ENCODE peak calls at places on chromosome 22, in four cellular contexts. One of them, this sample, is unnamed.

GRCh38 chr22:40216041-40216756 is 38.5 kb downstream of the TNRC6B start:
- DNase-seq in GM23338: no peak
- DNase-seq in lung: no peak
- DNase-seq in kidney: no peak
- DNase-seq in this sample: no peak

GRCh38 chr22:26409705-26410376 is 19.2 kb upstream of the ASPHD2 start:
- DNase-seq in kidney: no peak
- DNase-seq in GM23338: no peak
- DNase-seq in lung: no peak
- DNase-seq in this sample: no peak

GRCh38 chr22:28005513-28005912 is 86.5 kb upstream of the PITPNB start:
- DNase-seq in kidney: no peak
- DNase-seq in GM23338: no peak
- DNase-seq in lung: no peak
- DNase-seq in this sample: no peak

GRCh38 chr22:27057717-27058116 is 400.3 kb downstream of the MIAT start:
- DNase-seq in GM23338: no peak
- DNase-seq in kidney: no peak
- DNase-seq in lung: no peak
- DNase-seq in this sample: no peak

GRCh38 chr22:23175817-23176644 is 4.3 kb upstream of the BCR start:
- DNase-seq in lung: no peak
- DNase-seq in kidney: no peak
- DNase-seq in GM23338: no peak
- DNase-seq in this sample: no peak

GRCh38 chr22:37229012-37229804 is 14.9 kb downstream of the RAC2 start:
- DNase-seq in GM23338: no peak
- DNase-seq in kidney: no peak
- DNase-seq in lung: no peak
- DNase-seq in this sample: peak; percentile 90

GRCh38 chr22:41302016-41302767 is 867 bp downstream of the ZC3H7B start:
- DNase-seq in lung: no peak
- DNase-seq in kidney: no peak
- DNase-seq in GM23338: peak; percentile 64
- DNase-seq in this sample: no peak

GRCh38 chr22:43308451-43309235 is 34.5 kb downstream of the SCUBE1 start:
- DNase-seq in GM23338: peak; percentile 34
- DNase-seq in kidney: no peak
- DNase-seq in lung: no peak
- DNase-seq in this sample: no peak

GRCh38 chr22:37484115-37485005 is 1.8 kb downstream of the MFNG start:
- DNase-seq in lung: peak; percentile 72
- DNase-seq in kidney: peak; percentile 93
- DNase-seq in GM23338: no peak
- DNase-seq in this sample: no peak

GRCh38 chr22:22216450-22216959 is 28.1 kb upstream of the VPREB1 start:
- DNase-seq in kidney: no peak
- DNase-seq in lung: no peak
- DNase-seq in GM23338: no peak
- DNase-seq in this sample: no peak

GRCh38 chr22:26648011-26648497 is 9.3 kb upstream of the MIAT start:
- DNase-seq in GM23338: peak; percentile 89
- DNase-seq in lung: no peak
- DNase-seq in kidney: no peak
- DNase-seq in this sample: no peak

GRCh38 chr22:43974028-43974545 is 18.8 kb downstream of the SAMM50 start:
- DNase-seq in GM23338: no peak
- DNase-seq in lung: no peak
- DNase-seq in kidney: no peak
- DNase-seq in this sample: no peak

GRCh38 chr22:27537481-27537891 is 264.1 kb downstream of the MN1 start:
- DNase-seq in GM23338: no peak
- DNase-seq in kidney: peak; percentile 74
- DNase-seq in lung: no peak
- DNase-seq in this sample: no peak

GRCh38 chr22:25754527-25755202 is 12.7 kb downstream of the MYO18B start:
- DNase-seq in GM23338: no peak
- DNase-seq in lung: no peak
- DNase-seq in kidney: no peak
- DNase-seq in this sample: peak; percentile 11

GRCh38 chr22:22061085-22062077 is 78.8 kb upstream of the TOP3B start:
- DNase-seq in GM23338: no peak
- DNase-seq in kidney: no peak
- DNase-seq in lung: no peak
- DNase-seq in this sample: peak; percentile 69

GRCh38 chr22:21697866-21698265 is 32.1 kb downstream of the PPIL2 start:
- DNase-seq in kidney: no peak
- DNase-seq in GM23338: no peak
- DNase-seq in lung: no peak
- DNase-seq in this sample: no peak

GRCh38 chr22:25402501-25403283 is 161.8 kb upstream of the GRK3 start:
- DNase-seq in lung: no peak
- DNase-seq in kidney: peak; percentile 64
- DNase-seq in GM23338: no peak
- DNase-seq in this sample: peak; percentile 50

GRCh38 chr22:28608546-28608945 is 71.1 kb downstream of the TTC28 start:
- DNase-seq in lung: no peak
- DNase-seq in kidney: no peak
- DNase-seq in GM23338: peak; percentile 59
- DNase-seq in this sample: no peak

GRCh38 chr22:40694409-40694808 is 15.1 kb downstream of the MCHR1 start:
- DNase-seq in lung: no peak
- DNase-seq in GM23338: no peak
- DNase-seq in kidney: no peak
- DNase-seq in this sample: no peak

GRCh38 chr22:50672471-50673230 is at the start of gene SHANK3:
- DNase-seq in kidney: peak; percentile 86
- DNase-seq in lung: peak; percentile 64
- DNase-seq in GM23338: peak; percentile 42
- DNase-seq in this sample: no peak

GRCh38 chr22:25806579-25806978 is 64.6 kb downstream of the MYO18B start:
- DNase-seq in lung: no peak
- DNase-seq in GM23338: no peak
- DNase-seq in kidney: no peak
- DNase-seq in this sample: no peak

GRCh38 chr22:26656896-26657851 is at the start of gene MIAT:
- DNase-seq in GM23338: peak; percentile 90
- DNase-seq in lung: no peak
- DNase-seq in kidney: no peak
- DNase-seq in this sample: no peak

GRCh38 chr22:27576413-27576812 is 225.1 kb downstream of the MN1 start:
- DNase-seq in lung: no peak
- DNase-seq in GM23338: no peak
- DNase-seq in kidney: no peak
- DNase-seq in this sample: peak; percentile 9

GRCh38 chr22:50446708-50447575 is 27.9 kb downstream of the SBF1 start:
- DNase-seq in GM23338: no peak
- DNase-seq in kidney: peak; percentile 73
- DNase-seq in lung: no peak
- DNase-seq in this sample: no peak

GRCh38 chr22:21694394-21694793 is 28.6 kb downstream of the PPIL2 start:
- DNase-seq in lung: no peak
- DNase-seq in kidney: no peak
- DNase-seq in GM23338: no peak
- DNase-seq in this sample: no peak

GRCh38 chr22:26927841-26928240 is 270.5 kb downstream of the MIAT start:
- DNase-seq in GM23338: no peak
- DNase-seq in kidney: no peak
- DNase-seq in lung: no peak
- DNase-seq in this sample: no peak

GRCh38 chr22:17705565-17706450 is 67.3 kb downstream of the BCL2L13 start:
- DNase-seq in kidney: no peak
- DNase-seq in GM23338: no peak
- DNase-seq in lung: no peak
- DNase-seq in this sample: no peak

GRCh38 chr22:44894782-44895181 is 115.0 kb downstream of the PHF21B start:
- DNase-seq in lung: no peak
- DNase-seq in kidney: peak; percentile 27
- DNase-seq in GM23338: no peak
- DNase-seq in this sample: no peak

GRCh38 chr22:25139062-25139461 is 60.6 kb upstream of the CRYBB3 start:
- DNase-seq in GM23338: no peak
- DNase-seq in lung: no peak
- DNase-seq in kidney: no peak
- DNase-seq in this sample: no peak

GRCh38 chr22:21802056-21802455 is 65.4 kb downstream of the MAPK1 start:
- DNase-seq in lung: no peak
- DNase-seq in kidney: no peak
- DNase-seq in GM23338: no peak
- DNase-seq in this sample: no peak

GRCh38 chr22:40628354-40629042 is 8.0 kb downstream of the MRTFA start:
- DNase-seq in lung: no peak
- DNase-seq in GM23338: no peak
- DNase-seq in kidney: no peak
- DNase-seq in this sample: peak; percentile 68

GRCh38 chr22:36966851-36967535 is 52.3 kb downstream of the TST start:
- DNase-seq in lung: no peak
- DNase-seq in kidney: no peak
- DNase-seq in GM23338: no peak
- DNase-seq in this sample: peak; percentile 86

GRCh38 chr22:24006207-24006913 is 1.1 kb upstream of the GSTT4 start:
- DNase-seq in GM23338: no peak
- DNase-seq in lung: no peak
- DNase-seq in kidney: no peak
- DNase-seq in this sample: no peak

GRCh38 chr22:37161442-37161841 is 11.7 kb upstream of the IL2RB start:
- DNase-seq in kidney: peak; percentile 26
- DNase-seq in GM23338: peak; percentile 38
- DNase-seq in lung: no peak
- DNase-seq in this sample: no peak

GRCh38 chr22:41364955-41365354 is 16.8 kb upstream of the TEF start:
- DNase-seq in kidney: no peak
- DNase-seq in GM23338: no peak
- DNase-seq in lung: no peak
- DNase-seq in this sample: no peak

GRCh38 chr22:42635531-42635930 is 4.9 kb downstream of the ATP5MGL start:
- DNase-seq in kidney: no peak
- DNase-seq in GM23338: no peak
- DNase-seq in lung: peak; percentile 48
- DNase-seq in this sample: peak; percentile 94

GRCh38 chr22:50439314-50440250 is 35.3 kb downstream of the SBF1 start:
- DNase-seq in lung: no peak
- DNase-seq in kidney: peak; percentile 69
- DNase-seq in GM23338: no peak
- DNase-seq in this sample: no peak

GRCh38 chr22:28604961-28605360 is 74.7 kb downstream of the TTC28 start:
- DNase-seq in kidney: no peak
- DNase-seq in lung: no peak
- DNase-seq in GM23338: peak; percentile 43
- DNase-seq in this sample: no peak

GRCh38 chr22:47040486-47041145 is 278.2 kb downstream of the TBC1D22A start:
- DNase-seq in GM23338: no peak
- DNase-seq in lung: no peak
- DNase-seq in kidney: peak; percentile 57
- DNase-seq in this sample: no peak

GRCh38 chr22:35711336-35711735 is 6.3 kb upstream of the APOL5 start:
- DNase-seq in kidney: no peak
- DNase-seq in lung: no peak
- DNase-seq in GM23338: no peak
- DNase-seq in this sample: no peak
- TF ChIP-seq CTCF in kidney: no peak
- TF ChIP-seq CTCF in lung: no peak
- TF ChIP-seq CTCF in GM23338: no peak
- TF ChIP-seq CTCF in this sample: no peak

GRCh38 chr22:31628969-31629723 is 32.9 kb downstream of the PISD start:
- DNase-seq in kidney: no peak
- DNase-seq in GM23338: no peak
- DNase-seq in lung: no peak
- DNase-seq in this sample: no peak
- TF ChIP-seq CTCF in kidney: no peak
- TF ChIP-seq CTCF in GM23338: peak; percentile 47
- TF ChIP-seq CTCF in lung: no peak
- TF ChIP-seq CTCF in this sample: no peak

GRCh38 chr22:46001046-46001425 is 24.1 kb upstream of the WNT7B start:
- DNase-seq in GM23338: no peak
- DNase-seq in lung: no peak
- DNase-seq in kidney: peak; percentile 59
- DNase-seq in this sample: no peak
- TF ChIP-seq CTCF in GM23338: peak; percentile 3
- TF ChIP-seq CTCF in lung: no peak
- TF ChIP-seq CTCF in kidney: no peak
- TF ChIP-seq CTCF in this sample: no peak

GRCh38 chr22:30425616-30426394 is at the start of gene MTFP1:
- DNase-seq in GM23338: peak; percentile 95
- DNase-seq in kidney: peak; percentile 89
- DNase-seq in lung: peak; percentile 64
- DNase-seq in this sample: peak; percentile 69
- TF ChIP-seq CTCF in GM23338: no peak
- TF ChIP-seq CTCF in kidney: no peak
- TF ChIP-seq CTCF in lung: no peak
- TF ChIP-seq CTCF in this sample: no peak

DNA sequence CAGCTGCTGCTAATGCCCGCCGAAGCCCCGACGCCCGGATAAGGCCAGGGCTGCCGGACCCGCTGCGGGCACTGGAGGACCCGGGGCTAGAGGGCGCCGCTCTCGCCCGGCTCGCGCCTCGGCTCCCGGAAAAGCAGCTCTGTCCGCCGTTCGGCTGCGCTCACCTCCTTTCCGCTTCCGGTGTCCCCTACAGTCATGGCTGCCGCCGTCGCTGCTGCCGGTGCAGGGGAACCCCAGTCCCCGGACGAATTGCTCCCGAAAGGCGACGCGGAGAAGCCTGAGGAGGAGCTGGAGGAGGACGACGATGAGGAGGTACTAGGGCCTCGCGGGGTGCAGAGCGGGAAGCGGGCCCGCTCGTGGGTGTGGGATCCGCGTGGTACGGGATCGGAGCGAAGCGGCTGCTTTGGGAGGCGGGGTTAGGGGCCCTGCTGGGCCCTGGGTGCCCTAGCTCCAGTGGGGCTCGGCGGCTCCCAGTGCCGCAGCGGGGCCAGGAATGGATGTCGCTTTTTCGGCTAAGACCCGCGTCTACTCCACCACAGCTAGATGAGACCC is at the start of gene TOMM22:
- DNase-seq in lung: peak; percentile 88
- DNase-seq in GM23338: peak; percentile 95
- DNase-seq in kidney: peak; percentile 95
- DNase-seq in this sample: peak; percentile 83
- TF ChIP-seq CTCF in lung: peak; percentile 71
- TF ChIP-seq CTCF in GM23338: peak; percentile 84
- TF ChIP-seq CTCF in kidney: peak; percentile 70
- TF ChIP-seq CTCF in this sample: peak; percentile 39

GRCh38 chr22:19789828-19790227 is 29.2 kb downstream of the TBX1 start:
- DNase-seq in lung: no peak
- DNase-seq in kidney: no peak
- DNase-seq in GM23338: no peak
- DNase-seq in this sample: no peak
- TF ChIP-seq CTCF in lung: no peak
- TF ChIP-seq CTCF in kidney: no peak
- TF ChIP-seq CTCF in GM23338: no peak
- TF ChIP-seq CTCF in this sample: no peak

GRCh38 chr22:48425091-48425506 is 1402.6 kb downstream of the BRD1 start:
- DNase-seq in kidney: no peak
- DNase-seq in GM23338: no peak
- DNase-seq in lung: no peak
- DNase-seq in this sample: no peak
- TF ChIP-seq CTCF in kidney: no peak
- TF ChIP-seq CTCF in GM23338: no peak
- TF ChIP-seq CTCF in lung: no peak
- TF ChIP-seq CTCF in this sample: no peak

GRCh38 chr22:19473578-19473977 is 5.4 kb downstream of the UFD1 start:
- DNase-seq in lung: no peak
- DNase-seq in GM23338: no peak
- DNase-seq in kidney: no peak
- DNase-seq in this sample: peak; percentile 51
- TF ChIP-seq CTCF in lung: no peak
- TF ChIP-seq CTCF in GM23338: peak; percentile 11
- TF ChIP-seq CTCF in kidney: no peak
- TF ChIP-seq CTCF in this sample: no peak

This sample was measured in MCF 10A.